ENCODE peak calls at places on chromosomes 6 and 20, in five cellular contexts. One of them, this sample, is unnamed.

GRCh38 chr6:155163616-155164015 is 100.2 kb upstream of the CLDN20 start:
- DNase-seq in lung microvascular endothelial cell: no peak
- DNase-seq in keratinocyte: no peak
- DNase-seq in activated CD4-positive, CD25-positive, alpha-beta regulatory T cell: no peak
- DNase-seq in AG08395: no peak
- DNase-seq in this sample: no peak

GRCh38 chr20:48827880-48828733 is at the start of gene PREX1:
- DNase-seq in keratinocyte: no peak
- DNase-seq in lung microvascular endothelial cell: peak; percentile 95
- DNase-seq in activated CD4-positive, CD25-positive, alpha-beta regulatory T cell: peak; percentile 61
- DNase-seq in AG08395: peak; percentile 63
- DNase-seq in this sample: peak; percentile 91

GRCh38 chr6:111651185-111652034 is 45.7 kb upstream of the TRAF3IP2 start:
- DNase-seq in keratinocyte: no peak
- DNase-seq in activated CD4-positive, CD25-positive, alpha-beta regulatory T cell: no peak
- DNase-seq in AG08395: no peak
- DNase-seq in lung microvascular endothelial cell: no peak
- DNase-seq in this sample: no peak

GRCh38 chr6:1271071-1271763 is 40.7 kb upstream of the FOXQ1 start:
- DNase-seq in keratinocyte: no peak
- DNase-seq in activated CD4-positive, CD25-positive, alpha-beta regulatory T cell: no peak
- DNase-seq in AG08395: no peak
- DNase-seq in lung microvascular endothelial cell: no peak
- DNase-seq in this sample: no peak

GRCh38 chr6:163943647-163944395 is 529.3 kb downstream of the QKI start:
- DNase-seq in activated CD4-positive, CD25-positive, alpha-beta regulatory T cell: no peak
- DNase-seq in lung microvascular endothelial cell: peak; percentile 30
- DNase-seq in keratinocyte: no peak
- DNase-seq in AG08395: peak; percentile 13
- DNase-seq in this sample: no peak

GRCh38 chr6:168190646-168191443 is 111.8 kb upstream of the FRMD1 start:
- DNase-seq in lung microvascular endothelial cell: no peak
- DNase-seq in keratinocyte: no peak
- DNase-seq in AG08395: no peak
- DNase-seq in activated CD4-positive, CD25-positive, alpha-beta regulatory T cell: no peak
- DNase-seq in this sample: no peak

GRCh38 chr6:54935739-54936138 is 89.2 kb downstream of the FAM83B start:
- DNase-seq in AG08395: no peak
- DNase-seq in lung microvascular endothelial cell: no peak
- DNase-seq in activated CD4-positive, CD25-positive, alpha-beta regulatory T cell: no peak
- DNase-seq in keratinocyte: peak; percentile 80
- DNase-seq in this sample: no peak

GRCh38 chr20:62367483-62368302 is 581 bp upstream of the LAMA5 start:
- DNase-seq in keratinocyte: no peak
- DNase-seq in activated CD4-positive, CD25-positive, alpha-beta regulatory T cell: no peak
- DNase-seq in AG08395: no peak
- DNase-seq in lung microvascular endothelial cell: no peak
- DNase-seq in this sample: peak; percentile 49

GRCh38 chr6:84752118-84752850 is 12.1 kb downstream of the TBX18 start:
- DNase-seq in activated CD4-positive, CD25-positive, alpha-beta regulatory T cell: no peak
- DNase-seq in AG08395: no peak
- DNase-seq in keratinocyte: no peak
- DNase-seq in lung microvascular endothelial cell: no peak
- DNase-seq in this sample: no peak

GRCh38 chr20:1306316-1307135 is 22.4 kb downstream of the SDCBP2 start:
- DNase-seq in lung microvascular endothelial cell: no peak
- DNase-seq in activated CD4-positive, CD25-positive, alpha-beta regulatory T cell: no peak
- DNase-seq in AG08395: no peak
- DNase-seq in keratinocyte: no peak
- DNase-seq in this sample: no peak

GRCh38 chr6:6803180-6803978 is 214.9 kb downstream of the LY86 start:
- DNase-seq in activated CD4-positive, CD25-positive, alpha-beta regulatory T cell: no peak
- DNase-seq in keratinocyte: peak; percentile 100
- DNase-seq in AG08395: no peak
- DNase-seq in lung microvascular endothelial cell: no peak
- DNase-seq in this sample: no peak

GRCh38 chr6:170230520-170231390 is 60.1 kb downstream of the DLL1 start:
- DNase-seq in lung microvascular endothelial cell: no peak
- DNase-seq in activated CD4-positive, CD25-positive, alpha-beta regulatory T cell: no peak
- DNase-seq in AG08395: no peak
- DNase-seq in keratinocyte: no peak
- DNase-seq in this sample: no peak

GRCh38 chr6:5173862-5174643 is 86.7 kb downstream of the LYRM4 start:
- DNase-seq in keratinocyte: no peak
- DNase-seq in AG08395: no peak
- DNase-seq in activated CD4-positive, CD25-positive, alpha-beta regulatory T cell: no peak
- DNase-seq in lung microvascular endothelial cell: no peak
- DNase-seq in this sample: peak; percentile 17

GRCh38 chr6:49269190-49269589 is 193.9 kb downstream of the MMUT start:
- DNase-seq in activated CD4-positive, CD25-positive, alpha-beta regulatory T cell: no peak
- DNase-seq in keratinocyte: peak; percentile 9
- DNase-seq in lung microvascular endothelial cell: no peak
- DNase-seq in AG08395: no peak
- DNase-seq in this sample: no peak

GRCh38 chr6:113359155-113360140 is 497.7 kb upstream of the MARCKS start:
- DNase-seq in lung microvascular endothelial cell: peak; percentile 23
- DNase-seq in keratinocyte: no peak
- DNase-seq in activated CD4-positive, CD25-positive, alpha-beta regulatory T cell: no peak
- DNase-seq in AG08395: no peak
- DNase-seq in this sample: peak; percentile 72

GRCh38 chr20:63775096-63775978 is 35.8 kb downstream of the SLC2A4RG start:
- DNase-seq in keratinocyte: no peak
- DNase-seq in AG08395: peak; percentile 45
- DNase-seq in lung microvascular endothelial cell: peak; percentile 59
- DNase-seq in activated CD4-positive, CD25-positive, alpha-beta regulatory T cell: no peak
- DNase-seq in this sample: peak; percentile 64

GRCh38 chr6:23522751-23523527 is 603.1 kb upstream of the NRSN1 start:
- DNase-seq in activated CD4-positive, CD25-positive, alpha-beta regulatory T cell: no peak
- DNase-seq in AG08395: no peak
- DNase-seq in lung microvascular endothelial cell: no peak
- DNase-seq in keratinocyte: no peak
- DNase-seq in this sample: no peak

GRCh38 chr6:25697537-25698340 is 45.7 kb downstream of the SCGN start:
- DNase-seq in lung microvascular endothelial cell: no peak
- DNase-seq in activated CD4-positive, CD25-positive, alpha-beta regulatory T cell: no peak
- DNase-seq in keratinocyte: no peak
- DNase-seq in AG08395: no peak
- DNase-seq in this sample: no peak

GRCh38 chr20:59622496-59622895 is 18.2 kb downstream of the PHACTR3 start:
- DNase-seq in lung microvascular endothelial cell: no peak
- DNase-seq in activated CD4-positive, CD25-positive, alpha-beta regulatory T cell: no peak
- DNase-seq in keratinocyte: no peak
- DNase-seq in AG08395: no peak
- DNase-seq in this sample: no peak

GRCh38 chr20:63708301-63709148 is 686 bp downstream of the ZGPAT start:
- DNase-seq in activated CD4-positive, CD25-positive, alpha-beta regulatory T cell: no peak
- DNase-seq in AG08395: no peak
- DNase-seq in keratinocyte: no peak
- DNase-seq in lung microvascular endothelial cell: peak; percentile 37
- DNase-seq in this sample: peak; percentile 48

GRCh38 chr6:45801471-45802289 is 214.0 kb downstream of the CLIC5 start:
- DNase-seq in lung microvascular endothelial cell: no peak
- DNase-seq in AG08395: peak; percentile 27
- DNase-seq in activated CD4-positive, CD25-positive, alpha-beta regulatory T cell: no peak
- DNase-seq in keratinocyte: no peak
- DNase-seq in this sample: no peak

GRCh38 chr6:129211626-129212025 is 328.7 kb downstream of the LAMA2 start:
- DNase-seq in AG08395: no peak
- DNase-seq in lung microvascular endothelial cell: no peak
- DNase-seq in activated CD4-positive, CD25-positive, alpha-beta regulatory T cell: no peak
- DNase-seq in keratinocyte: no peak
- DNase-seq in this sample: no peak

GRCh38 chr6:170026272-170027110 is 264.4 kb downstream of the DLL1 start:
- DNase-seq in AG08395: no peak
- DNase-seq in lung microvascular endothelial cell: no peak
- DNase-seq in activated CD4-positive, CD25-positive, alpha-beta regulatory T cell: no peak
- DNase-seq in keratinocyte: peak; percentile 99
- DNase-seq in this sample: no peak

GRCh38 chr20:49641683-49642649 is 71.7 kb downstream of the B4GALT5 start:
- DNase-seq in lung microvascular endothelial cell: no peak
- DNase-seq in activated CD4-positive, CD25-positive, alpha-beta regulatory T cell: no peak
- DNase-seq in keratinocyte: no peak
- DNase-seq in AG08395: no peak
- DNase-seq in this sample: no peak

GRCh38 chr20:11777861-11778570 is 139.7 kb upstream of the BTBD3 start:
- DNase-seq in lung microvascular endothelial cell: peak; percentile 94
- DNase-seq in AG08395: peak; percentile 70
- DNase-seq in keratinocyte: no peak
- DNase-seq in activated CD4-positive, CD25-positive, alpha-beta regulatory T cell: no peak
- DNase-seq in this sample: peak; percentile 75

GRCh38 chr20:23229989-23230388 is 120.6 kb upstream of the NXT1 start:
- DNase-seq in lung microvascular endothelial cell: no peak
- DNase-seq in keratinocyte: no peak
- DNase-seq in AG08395: no peak
- DNase-seq in activated CD4-positive, CD25-positive, alpha-beta regulatory T cell: no peak
- DNase-seq in this sample: no peak

GRCh38 chr6:151904631-151905030 is 97.1 kb downstream of the ESR1 start:
- DNase-seq in activated CD4-positive, CD25-positive, alpha-beta regulatory T cell: no peak
- DNase-seq in AG08395: no peak
- DNase-seq in keratinocyte: no peak
- DNase-seq in lung microvascular endothelial cell: no peak
- DNase-seq in this sample: no peak